ENCODE peak calls at places on chromosomes 12 and 14, in four cellular contexts. I is HepG2, N is K562, B is GM12878. D is an unnamed sample.

GRCh38 chr12:83092101-83092500 is 405.4 kb downstream of the TMTC2 start:
- DNase-seq in I (no peak), B (no peak), N (no peak), D (no peak)

GRCh38 chr14:23524954-23525353 is 26.6 kb downstream of the ZFHX2 start:
- DNase-seq in N (no peak), B (no peak), I (no peak), D (no peak)

GRCh38 chr14:77682158-77682553 is 25.7 kb downstream of the ALKBH1 start:
- DNase-seq in I (peak; percentile 27), N (no peak), B (no peak), D (no peak)

GRCh38 chr12:77299910-77300772 is 234.8 kb upstream of the E2F7 start:
- DNase-seq in B (no peak), I (no peak), N (no peak), D (no peak)

GRCh38 chr12:116541547-116542344 is 17.4 kb upstream of the MAP1LC3B2 start:
- DNase-seq in N (no peak), B (no peak), I (no peak), D (no peak)

GRCh38 chr14:96944297-96944696 is 147.1 kb downstream of the VRK1 start:
- DNase-seq in B (no peak), I (no peak), N (no peak), D (no peak)

GRCh38 chr14:83607682-83608081 is 1922.3 kb upstream of the FLRT2 start:
- DNase-seq in I (no peak), B (no peak), N (no peak), D (no peak)

GRCh38 chr14:52033131-52033642 is 35.7 kb downstream of the NID2 start:
- DNase-seq in B (no peak), I (no peak), N (no peak), D (no peak)

GRCh38 chr14:96212896-96213295 is 8.3 kb downstream of the BDKRB2 start:
- DNase-seq in I (no peak), N (no peak), B (no peak), D (no peak)

GRCh38 chr12:32970465-32971110 is 74.0 kb upstream of the PKP2 start:
- DNase-seq in B (no peak), N (no peak), I (no peak), D (no peak)

GRCh38 chr14:75258079-75258802 is 20.4 kb upstream of the FOS start:
- DNase-seq in B (no peak), N (no peak), I (no peak), D (no peak)

GRCh38 chr12:44640831-44641230 is 235.3 kb downstream of the NELL2 start:
- DNase-seq in I (no peak), B (no peak), N (no peak), D (no peak)

GRCh38 chr12:128797119-128798118 is 26.3 kb downstream of the SLC15A4 start:
- DNase-seq in B (no peak), N (no peak), I (no peak), D (no peak)

GRCh38 chr12:75636607-75637006 is 125.2 kb upstream of the KRR1 start:
- DNase-seq in N (no peak), I (no peak), B (no peak), D (no peak)

GRCh38 chr12:100234166-100234565 is 32.7 kb downstream of the DEPDC4 start:
- DNase-seq in N (no peak), B (no peak), I (no peak), D (no peak)

GRCh38 chr14:38255408-38255672 is 553 bp downstream of the CLEC14A start:
- DNase-seq in N (no peak), B (no peak), I (no peak), D (peak; percentile 60)

GRCh38 chr14:99937475-99938244 is 127.6 kb upstream of the EVL start:
- DNase-seq in I (no peak), B (no peak), N (no peak), D (no peak)

GRCh38 chr12:109029411-109029810 is 8.5 kb upstream of the SVOP start:
- DNase-seq in I (no peak), N (no peak), B (no peak), D (no peak)

GRCh38 chr12:50160643-50161042 is 6.5 kb downstream of the CERS5 start:
- DNase-seq in I (no peak), N (no peak), B (no peak), D (no peak)

GRCh38 chr12:50164963-50165362 is 2.2 kb downstream of the CERS5 start:
- DNase-seq in N (no peak), B (no peak), I (no peak), D (no peak)

GRCh38 chr12:50166776-50167025 is 468 bp downstream of the CERS5 start:
- DNase-seq in I (no peak), B (no peak), N (peak; percentile 56), D (no peak)

GRCh38 chr12:50167026-50167742 is at the start of gene CERS5:
- DNase-seq in B (peak; percentile 85), N (peak; percentile 99), I (peak; percentile 96), D (peak; percentile 99)

DNA sequence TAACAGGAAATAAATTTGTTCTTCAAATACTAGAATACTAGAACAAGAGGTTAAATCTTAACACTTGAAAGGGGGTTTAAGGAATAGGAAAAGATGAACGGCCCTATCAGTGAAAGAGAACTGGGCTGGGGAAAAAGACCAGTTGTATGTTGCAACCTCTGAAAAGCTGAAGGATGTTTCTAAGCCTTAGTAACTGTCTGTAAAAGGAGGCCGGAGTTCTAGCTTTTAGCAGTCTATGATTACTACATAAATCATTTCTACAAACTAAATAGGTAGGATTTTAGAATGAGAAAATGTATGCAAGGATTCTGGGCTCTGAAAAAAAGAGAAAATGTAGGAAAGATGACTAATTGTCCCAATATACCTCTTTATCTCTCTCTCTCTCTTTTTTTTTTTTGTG is 4.9 kb downstream of the CERS5 start:
- DNase-seq in B (no peak), N (no peak), I (no peak), D (no peak)
- TF ChIP-seq ETV6 in B (no peak), N (no peak), I (no peak), D (no peak)

GRCh38 chr14:21449899-21450216 is 6.1 kb downstream of the CHD8 start:
- DNase-seq in B (no peak), I (no peak), N (no peak), D (no peak)

GRCh38 chr14:21455912-21456667 is at the start of gene CHD8:
- DNase-seq in N (peak; percentile 98), B (peak; percentile 99), I (peak; percentile 100), D (peak; percentile 100)

GRCh38 chr14:21454843-21455550 is 926 bp downstream of the CHD8 start:
- DNase-seq in B (no peak), I (peak; percentile 33), N (peak; percentile 42), D (no peak)

DNA sequence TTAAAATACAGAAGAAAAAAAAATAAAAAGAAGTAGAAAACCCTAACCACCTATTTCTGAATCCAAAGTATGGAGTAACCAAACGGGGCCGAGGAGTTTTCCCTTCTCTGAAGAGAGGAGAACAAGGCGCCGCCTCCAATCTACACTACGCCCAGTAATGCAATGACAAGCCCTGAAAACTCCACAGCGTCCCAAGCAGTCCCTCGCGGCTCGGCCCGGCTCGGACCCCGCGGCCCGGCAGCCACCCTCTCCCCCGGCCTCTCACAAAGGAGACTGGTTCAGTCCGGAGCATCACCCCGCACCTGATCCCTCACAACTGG is 371 bp downstream of the CHD8 start:
- DNase-seq in N (no peak), B (no peak), I (no peak), D (no peak)
- TF ChIP-seq ETV6 in N (no peak), B (no peak), I (no peak), D (no peak)

GRCh38 chr14:32588448-32589320 is 259.6 kb downstream of the AKAP6 start:
- DNase-seq in B (no peak), N (peak; percentile 13), I (peak; percentile 43), D (peak; percentile 20)
- TF ChIP-seq ETV6 in B (no peak), N (no peak), I (no peak), D (no peak)

GRCh38 chr12:112283541-112283940 is 98.7 kb downstream of the HECTD4 start:
- DNase-seq in N (no peak), B (no peak), I (no peak), D (no peak)
- TF ChIP-seq ETV6 in N (no peak), B (no peak), I (no peak), D (no peak)

GRCh38 chr12:71645268-71645667 is 18.4 kb downstream of the ZFC3H1 start:
- DNase-seq in I (no peak), B (no peak), N (no peak), D (no peak)
- TF ChIP-seq ETV6 in I (no peak), B (no peak), N (no peak), D (no peak)

DNA sequence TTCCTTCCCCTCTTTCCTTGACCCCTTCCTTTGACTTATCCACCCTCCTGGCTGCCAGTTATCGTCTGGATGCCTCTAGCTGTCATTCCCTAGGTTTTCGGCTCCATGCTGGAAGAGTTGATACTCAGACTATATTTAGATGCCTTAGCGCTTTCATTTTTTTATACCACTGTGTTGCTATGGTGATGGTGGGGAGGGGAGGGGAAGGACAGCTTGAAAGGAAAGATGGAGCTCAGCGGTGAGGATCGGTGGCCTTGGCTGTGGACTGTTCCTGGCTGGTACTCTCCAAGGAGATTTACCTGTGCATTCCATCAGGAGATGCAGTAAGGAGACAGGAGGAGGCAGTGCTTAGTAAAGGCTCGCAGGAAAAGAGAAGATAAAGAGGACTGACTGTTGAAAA is 108.7 kb downstream of the SLC8A3 start:
- DNase-seq in B (no peak), I (no peak), N (no peak), D (no peak)
- TF ChIP-seq ETV6 in B (no peak), I (no peak), N (no peak), D (no peak)

GRCh38 chr14:56949828-56950227 is 139.5 kb upstream of the OTX2 start:
- DNase-seq in N (no peak), B (no peak), I (no peak), D (no peak)
- TF ChIP-seq ETV6 in N (no peak), B (no peak), I (no peak), D (no peak)

GRCh38 chr12:122004633-122005071 is 17.0 kb upstream of the BCL7A start:
- DNase-seq in B (no peak), N (no peak), I (no peak), D (no peak)

GRCh38 chr12:122006186-122006926 is 15.3 kb upstream of the BCL7A start:
- DNase-seq in I (no peak), B (no peak), N (no peak), D (no peak)

GRCh38 chr12:122005252-122005651 is 16.4 kb upstream of the BCL7A start:
- DNase-seq in I (no peak), N (no peak), B (no peak), D (no peak)

GRCh38 chr12:122001379-122002209 is 20.1 kb upstream of the BCL7A start:
- DNase-seq in I (no peak), N (no peak), B (no peak), D (no peak)

GRCh38 chr12:122003646-122004611 is 17.8 kb upstream of the BCL7A start:
- DNase-seq in B (no peak), I (no peak), N (peak; percentile 14), D (no peak)
- TF ChIP-seq ETV6 in B (no peak), I (no peak), N (no peak), D (no peak)